ENCODE peak calls at places on chromosomes 7 and 10, in ten cellular contexts. L is stomach, R is aorta, N is WERI-Rb-1, X is sigmoid colon, T is IMR-90, F is astrocyte, M is HCT116, H is GM23248, I is ovary. S is an unnamed sample.

GRCh38 chr7:16644987-16645592 is 464 bp downstream of the ANKMY2 start:
- DNase-seq in L (peak; percentile 27), R (peak; percentile 75), N (peak; percentile 50), X (peak; percentile 71), T (no peak), F (no peak), M (no peak), H (peak; percentile 66), I (no peak), S (peak; percentile 51)

GRCh38 chr10:37654466-37654865 is 202.9 kb downstream of the ZNF248 start:
- DNase-seq in L (no peak), R (no peak), N (no peak), X (no peak), T (no peak), F (no peak), M (no peak), H (no peak), I (no peak), S (no peak)

GRCh38 chr7:36937754-36938551 is 213.7 kb upstream of the AOAH start:
- DNase-seq in L (no peak), R (no peak), N (no peak), X (no peak), T (no peak), F (no peak), M (no peak), H (peak; percentile 1), I (no peak), S (peak; percentile 22)

GRCh38 chr7:116172353-116172752 is 38.0 kb upstream of the TES start:
- DNase-seq in L (no peak), R (no peak), N (no peak), X (no peak), T (peak; percentile 65), F (no peak), M (no peak), H (peak; percentile 45), I (no peak), S (no peak)

GRCh38 chr7:8037151-8037550 is 68.6 kb downstream of the GLCCI1 start:
- DNase-seq in L (no peak), R (no peak), N (no peak), X (no peak), T (no peak), F (peak; percentile 9), M (no peak), H (no peak), I (no peak), S (no peak)

GRCh38 chr7:95469187-95469586 is 16.6 kb upstream of the ASB4 start:
- DNase-seq in L (no peak), R (no peak), N (no peak), X (no peak), T (no peak), F (no peak), M (no peak), H (no peak), I (no peak), S (no peak)

GRCh38 chr10:6297951-6298381 is 95.2 kb downstream of the PFKFB3 start:
- DNase-seq in L (peak; percentile 81), R (no peak), N (no peak), X (no peak), T (no peak), F (peak; percentile 23), M (no peak), H (no peak), I (no peak), S (peak; percentile 95)

GRCh38 chr10:88245974-88246511 is 337.1 kb downstream of the RNLS start:
- DNase-seq in L (no peak), R (no peak), N (no peak), X (peak; percentile 71), T (peak; percentile 76), F (peak; percentile 89), M (no peak), H (peak; percentile 65), I (peak; percentile 19), S (no peak)

GRCh38 chr7:2621061-2621828 is 10.5 kb upstream of the TTYH3 start:
- DNase-seq in L (peak; percentile 64), R (no peak), N (peak; percentile 91), X (peak; percentile 85), T (peak; percentile 68), F (peak; percentile 57), M (no peak), H (peak; percentile 71), I (peak; percentile 82), S (peak; percentile 89)

GRCh38 chr7:42471573-42472174 is 234.7 kb upstream of the GLI3 start:
- DNase-seq in L (no peak), R (no peak), N (no peak), X (no peak), T (no peak), F (no peak), M (no peak), H (peak; percentile 7), I (no peak), S (no peak)

GRCh38 chr10:116039604-116040003 is 233.4 kb downstream of the GFRA1 start:
- DNase-seq in L (no peak), R (no peak), N (no peak), X (no peak), T (no peak), F (no peak), M (no peak), H (no peak), I (no peak), S (no peak)

GRCh38 chr10:49622426-49623425 is 8.9 kb downstream of the CHAT start:
- DNase-seq in L (no peak), R (peak; percentile 55), N (no peak), X (peak; percentile 37), T (no peak), F (no peak), M (no peak), H (no peak), I (no peak), S (no peak)

GRCh38 chr10:87504667-87505365 is at the start of gene MINPP1:
- DNase-seq in L (peak; percentile 76), R (peak; percentile 94), N (peak; percentile 89), X (peak; percentile 88), T (peak; percentile 84), F (peak; percentile 80), M (peak; percentile 46), H (peak; percentile 96), I (peak; percentile 77), S (peak; percentile 75)

GRCh38 chr10:14329609-14330246 is 996 bp downstream of the FRMD4A start:
- DNase-seq in L (no peak), R (no peak), N (no peak), X (no peak), T (peak; percentile 0), F (peak; percentile 3), M (no peak), H (no peak), I (no peak), S (no peak)

GRCh38 chr10:14340051-14340744 is 9.5 kb upstream of the FRMD4A start:
- DNase-seq in L (no peak), R (no peak), N (no peak), X (no peak), T (no peak), F (no peak), M (no peak), H (no peak), I (no peak), S (no peak)

GRCh38 chr10:14332895-14333294 is 2.2 kb upstream of the FRMD4A start:
- DNase-seq in L (no peak), R (no peak), N (no peak), X (no peak), T (no peak), F (no peak), M (no peak), H (no peak), I (no peak), S (no peak)

GRCh38 chr10:14330390-14331071 is at the start of gene FRMD4A:
- DNase-seq in L (no peak), R (no peak), N (no peak), X (no peak), T (no peak), F (no peak), M (no peak), H (no peak), I (peak; percentile 13), S (no peak)

GRCh38 chr10:14334771-14335170 is 4.0 kb upstream of the FRMD4A start:
- DNase-seq in L (no peak), R (no peak), N (no peak), X (no peak), T (no peak), F (no peak), M (no peak), H (no peak), I (no peak), S (no peak)
- H3K4me3 ChIP-seq in L (no peak overlapping the region), R (no peak overlapping the region), N (no peak overlapping the region), X (no peak overlapping the region), T (no peak overlapping the region), F (no peak overlapping the region), M (no peak overlapping the region), H (no peak overlapping the region), I (no peak overlapping the region), S (no peak overlapping the region)

GRCh38 chr10:89857399-89857798 is 156.0 kb downstream of the KIF20B start:
- DNase-seq in L (no peak), R (no peak), N (no peak), X (no peak), T (peak; percentile 52), F (peak; percentile 32), M (no peak), H (no peak), I (no peak), S (no peak)
- H3K4me3 ChIP-seq in L (no peak overlapping the region), R (no peak overlapping the region), N (no peak overlapping the region), X (no peak overlapping the region), T (no peak overlapping the region), F (no peak overlapping the region), M (no peak overlapping the region), H (no peak overlapping the region), I (no peak overlapping the region), S (no peak overlapping the region)

DNA sequence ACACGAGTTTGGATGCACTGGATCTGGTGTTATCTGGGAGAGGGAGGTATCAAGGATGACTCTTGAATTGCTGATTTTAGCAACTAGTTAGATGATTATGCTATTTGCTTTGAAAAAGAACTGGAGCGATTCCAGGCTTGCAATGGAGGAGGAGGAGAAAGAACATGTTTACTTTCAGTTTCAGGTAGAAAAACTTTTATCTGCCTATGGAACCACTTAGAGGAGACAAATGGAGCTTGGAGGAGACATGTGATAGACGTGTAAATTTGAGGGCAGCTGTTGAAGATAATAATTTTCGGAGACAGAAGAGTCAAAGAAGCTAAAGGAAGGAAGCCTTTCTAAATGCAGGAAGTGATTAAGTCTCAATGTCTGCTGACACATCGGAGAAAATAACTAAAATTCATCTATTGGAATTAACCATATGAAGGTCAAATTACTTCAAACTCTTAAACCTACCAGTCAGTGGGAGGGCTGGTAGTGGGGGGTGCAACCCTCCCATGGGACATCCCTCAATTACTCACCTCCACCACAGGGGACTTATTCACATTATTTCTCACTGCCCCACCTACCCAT is 56.4 kb upstream of the GNAI1 start:
- DNase-seq in L (no peak), R (no peak), N (no peak), X (no peak), T (peak; percentile 40), F (peak; percentile 24), M (no peak), H (peak; percentile 50), I (no peak), S (peak; percentile 67)
- H3K4me3 ChIP-seq in L (peak overlapping the region; percentile 32), R (no peak overlapping the region), N (no peak overlapping the region), X (peak overlapping the region; percentile 4), T (peak overlapping the region; percentile 25), F (no peak overlapping the region), M (no peak overlapping the region), H (peak overlapping the region; percentile 68), I (peak overlapping the region; percentile 18), S (no peak overlapping the region)

DNA sequence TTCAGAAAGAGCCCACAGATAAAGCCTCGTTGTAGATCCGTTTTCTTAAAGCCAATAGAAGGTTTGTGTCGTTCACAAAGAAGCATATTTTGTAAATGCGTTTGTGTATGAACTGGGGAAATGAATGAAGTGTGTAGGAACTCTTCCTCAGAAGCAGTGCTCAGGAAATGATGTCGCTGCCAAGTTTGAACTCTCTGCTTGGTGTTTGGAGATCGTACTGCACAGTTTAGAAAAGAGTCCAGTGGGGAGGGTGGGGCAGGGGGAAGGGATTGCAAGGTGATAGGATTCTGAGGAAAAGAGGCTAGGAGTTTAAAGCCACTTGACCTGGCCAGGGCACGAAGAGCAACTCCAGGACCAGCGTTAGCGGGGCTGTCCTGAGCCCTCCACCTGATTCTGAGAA is 122.2 kb downstream of the CUBN start:
- DNase-seq in L (no peak), R (no peak), N (no peak), X (no peak), T (no peak), F (no peak), M (no peak), H (no peak), I (no peak), S (no peak)
- H3K4me3 ChIP-seq in L (no peak overlapping the region), R (no peak overlapping the region), N (no peak overlapping the region), X (no peak overlapping the region), T (no peak overlapping the region), F (no peak overlapping the region), M (no peak overlapping the region), H (no peak overlapping the region), I (no peak overlapping the region), S (no peak overlapping the region)